ENCODE peak calls at places on chromosomes 3 and 15, in six cellular contexts. K is PC-3, S is MCF 10A, I is endodermal cell, U is psoas muscle, T is PC-9. E is an unnamed sample.

GRCh38 chr3:16686679-16687078 is 81.5 kb upstream of the DAZL start:
- DNase-seq in T (no peak), I (no peak), S (no peak), U (no peak), K (no peak), E (no peak)

GRCh38 chr15:42456971-42457370 is 34.0 kb downstream of the ZNF106 start:
- DNase-seq in I (no peak), K (no peak), T (no peak), U (no peak), S (no peak), E (no peak)

GRCh38 chr3:139119331-139120025 is 74.8 kb upstream of the PRR23C start:
- DNase-seq in S (no peak), K (no peak), T (no peak), U (no peak), I (no peak), E (no peak)

GRCh38 chr3:58572013-58572633 is 5.1 kb downstream of the FAM107A start:
- DNase-seq in S (no peak), I (no peak), U (no peak), K (no peak), T (no peak), E (no peak)

GRCh38 chr15:61989698-61990097 is 70.5 kb downstream of the VPS13C start:
- DNase-seq in T (no peak), S (no peak), K (no peak), I (no peak), U (no peak), E (no peak)

GRCh38 chr15:91491131-91491950 is 362.2 kb upstream of the SLCO3A1 start:
- DNase-seq in T (no peak), U (no peak), I (no peak), K (no peak), S (peak; percentile 15), E (no peak)

GRCh38 chr3:192833177-192833890 is 84.3 kb downstream of the MB21D2 start:
- DNase-seq in K (peak; percentile 55), I (no peak), T (no peak), S (peak; percentile 84), U (no peak), E (no peak)

GRCh38 chr3:59456852-59457485 is 407.1 kb upstream of the CFAP20DC start:
- DNase-seq in T (no peak), K (no peak), U (no peak), S (no peak), I (no peak), E (no peak)

GRCh38 chr3:115512565-115513410 is 110.5 kb upstream of the GAP43 start:
- DNase-seq in U (no peak), K (no peak), T (peak; percentile 9), S (peak; percentile 21), I (peak; percentile 93), E (no peak)

GRCh38 chr3:13234664-13235063 is 161.4 kb upstream of the IQSEC1 start:
- DNase-seq in K (no peak), S (no peak), U (no peak), T (no peak), I (no peak), E (no peak)

GRCh38 chr15:82642656-82643055 is 4.5 kb downstream of the CPEB1 start:
- DNase-seq in U (no peak), S (no peak), I (no peak), T (no peak), K (no peak), E (no peak)

GRCh38 chr3:12307136-12307535 is 18.3 kb downstream of the PPARG start:
- DNase-seq in U (no peak), T (no peak), S (no peak), I (no peak), K (peak; percentile 53), E (no peak)

GRCh38 chr3:63067999-63068645 is 192.9 kb upstream of the CADPS start:
- DNase-seq in I (peak; percentile 82), S (peak; percentile 69), U (no peak), T (peak; percentile 4), K (peak; percentile 36), E (no peak)

GRCh38 chr3:159260049-159260662 is 458.3 kb downstream of the MFSD1 start:
- DNase-seq in I (peak; percentile 71), U (no peak), T (peak; percentile 45), S (peak; percentile 77), K (peak; percentile 81), E (peak; percentile 51)

GRCh38 chr3:31699309-31699953 is 166.7 kb downstream of the STT3B start:
- DNase-seq in S (peak; percentile 72), U (no peak), T (peak; percentile 9), I (no peak), K (peak; percentile 87), E (no peak)

GRCh38 chr3:7607669-7608068 is 746.8 kb downstream of the GRM7 start:
- DNase-seq in K (no peak), S (no peak), I (no peak), U (no peak), T (no peak), E (no peak)

GRCh38 chr3:154176036-154176435 is 54.8 kb downstream of the ARHGEF26 start:
- DNase-seq in U (no peak), T (no peak), K (no peak), S (no peak), I (no peak), E (no peak)

GRCh38 chr15:58407366-58407765 is 24.4 kb upstream of the LIPC start:
- DNase-seq in I (peak; percentile 26), T (no peak), U (no peak), K (no peak), S (no peak), E (no peak)

GRCh38 chr3:117921411-117921810 is 1113.2 kb downstream of the IGSF11 start:
- DNase-seq in S (no peak), I (no peak), K (no peak), T (no peak), U (no peak), E (no peak)

GRCh38 chr15:69662668-69663000 is 210.0 kb downstream of the RPLP1 start:
- DNase-seq in T (no peak), S (no peak), K (no peak), I (no peak), U (no peak), E (no peak)

GRCh38 chr3:98763814-98764691 is 913 bp downstream of the ST3GAL6 start:
- DNase-seq in K (no peak), I (no peak), T (no peak), S (no peak), U (no peak), E (no peak)

GRCh38 chr15:68373028-68373427 is 58.9 kb downstream of the ITGA11 start:
- DNase-seq in I (peak; percentile 28), U (no peak), K (no peak), T (no peak), S (no peak), E (no peak)

GRCh38 chr3:10758304-10759037 is 57.6 kb upstream of the SLC6A11 start:
- DNase-seq in T (peak; percentile 45), K (peak; percentile 84), S (peak; percentile 65), I (peak; percentile 87), U (peak; percentile 63), E (peak; percentile 42)

GRCh38 chr3:25448750-25449684 is 21.0 kb downstream of the RARB start:
- DNase-seq in K (no peak), T (peak; percentile 60), U (peak; percentile 94), I (peak; percentile 70), S (peak; percentile 76), E (no peak)

GRCh38 chr3:79414821-79415220 is 353.0 kb downstream of the ROBO1 start:
- DNase-seq in U (peak; percentile 67), T (no peak), S (peak; percentile 3), I (no peak), K (peak; percentile 16), E (peak; percentile 28)

GRCh38 chr3:23938657-23939056 is 6.4 kb upstream of the NR1D2 start:
- DNase-seq in K (no peak), I (peak; percentile 85), U (no peak), T (no peak), S (no peak), E (no peak)

GRCh38 chr3:168251371-168251770 is 155.6 kb upstream of the GOLIM4 start:
- DNase-seq in I (no peak), U (no peak), T (no peak), S (no peak), K (no peak), E (no peak)

GRCh38 chr3:94961423-94962100 is 898.7 kb downstream of the NSUN3 start:
- DNase-seq in S (no peak), U (no peak), T (no peak), K (peak; percentile 60), I (no peak), E (no peak)

GRCh38 chr15:62799919-62800318 is 242.6 kb upstream of the TPM1 start:
- DNase-seq in I (no peak), S (no peak), K (no peak), T (no peak), U (no peak), E (no peak)

GRCh38 chr15:22884344-22884743 is 45.9 kb downstream of the NIPA2 start:
- DNase-seq in U (no peak), S (no peak), I (peak; percentile 70), K (no peak), T (no peak), E (no peak)
- TF ChIP-seq CTCF in U (no peak), S (no peak), I (peak; percentile 65), K (peak; percentile 40), T (no peak), E (no peak)

GRCh38 chr3:132721479-132722164 is 587 bp downstream of the NPHP3 start:
- DNase-seq in T (peak; percentile 67), U (peak; percentile 89), I (peak; percentile 89), S (peak; percentile 58), K (peak; percentile 40), E (no peak)
- TF ChIP-seq CTCF in T (peak; percentile 4), U (peak; percentile 54), I (peak; percentile 69), S (peak; percentile 10), K (no peak), E (no peak)

DNA sequence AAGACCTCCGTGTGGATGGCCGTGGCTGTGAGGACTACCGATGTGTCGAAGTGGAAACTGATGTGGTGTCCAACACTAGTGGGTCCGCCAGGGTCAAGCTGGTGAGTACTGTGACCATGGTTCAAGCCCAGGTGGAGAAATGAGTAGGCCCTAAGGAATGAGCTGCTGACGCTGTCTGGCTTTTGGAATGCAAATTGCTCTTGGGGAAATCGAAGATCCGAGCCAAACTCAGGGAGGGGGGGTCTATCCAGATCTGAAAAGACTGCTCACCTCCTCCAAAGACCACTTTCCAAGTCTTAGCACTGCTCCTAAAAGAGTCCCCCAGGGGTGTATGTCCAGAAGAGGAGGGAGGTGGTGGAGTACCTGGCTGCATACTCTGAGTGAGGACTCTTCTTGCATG is 13.1 kb downstream of the EXOSC7 start:
- DNase-seq in U (no peak), T (no peak), K (no peak), S (no peak), I (no peak), E (no peak)
- TF ChIP-seq CTCF in U (no peak), T (no peak), K (no peak), S (no peak), I (no peak), E (no peak)

DNA sequence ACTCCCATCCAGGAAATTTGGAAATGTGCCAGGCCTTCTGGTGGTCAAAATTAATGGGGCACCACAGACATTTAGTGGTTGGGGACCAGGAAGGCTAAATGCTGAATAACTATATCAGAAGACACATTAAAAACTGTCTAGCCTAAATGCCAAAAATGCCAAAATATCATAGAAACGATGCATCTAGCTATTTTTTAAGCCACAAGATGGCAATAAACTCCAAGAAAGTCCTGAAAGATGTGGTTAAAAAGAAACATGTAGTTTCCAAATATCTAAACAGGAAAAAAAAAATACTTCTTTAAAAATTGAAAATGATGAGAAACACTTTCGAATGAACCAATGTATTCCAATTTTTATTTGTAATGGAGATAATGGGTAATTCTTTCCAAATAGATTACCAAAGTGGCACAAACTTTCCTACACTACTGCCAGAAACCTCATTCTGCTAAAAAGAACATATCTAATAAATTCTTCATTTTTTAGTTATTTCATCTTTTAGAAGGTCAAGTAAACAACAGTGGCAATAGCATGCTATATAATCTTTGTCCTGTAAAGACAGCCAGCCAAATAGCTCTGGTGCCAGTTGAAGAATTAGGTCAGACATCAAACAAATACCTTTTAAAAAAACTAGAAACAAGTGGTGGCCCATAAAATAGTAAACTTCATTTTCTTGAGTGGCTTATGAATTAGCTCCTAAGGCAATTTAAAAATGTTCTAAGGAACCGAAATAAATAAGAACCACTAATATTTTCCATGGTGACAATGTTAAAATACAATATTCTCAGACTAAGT is 19.7 kb downstream of the CCDC14 start:
- DNase-seq in U (no peak), K (no peak), S (peak; percentile 11), T (no peak), I (no peak), E (no peak)
- TF ChIP-seq CTCF in U (no peak), K (peak; percentile 48), S (peak; percentile 16), T (peak; percentile 18), I (no peak), E (peak; percentile 34)